ENCODE peak calls at places on chromosomes 7 and 10, in four cellular contexts. R is heart left ventricle; V is naive thymus-derived CD4-positive, alpha-beta T cell; S is psoas muscle. E is an unnamed sample. For H3K36me3, the result is how much of the 10 kb centered on the place peaks cover.

GRCh38 chr10:52997007-52997406 is 224.4 kb upstream of the MBL2 start:
- DNase-seq in R (no peak), V (no peak), S (no peak), E (no peak)

GRCh38 chr10:79351332-79351731 is 4.1 kb downstream of the PPIF start:
- DNase-seq in R (no peak), V (no peak), S (no peak), E (no peak)

GRCh38 chr10:126080879-126081331 is 184.5 kb downstream of the FANK1 start:
- DNase-seq in R (no peak), V (no peak), S (no peak), E (no peak)

GRCh38 chr10:47287805-47288204 is 12.2 kb upstream of the GDF10 start:
- DNase-seq in R (no peak), V (no peak), S (no peak), E (no peak)

GRCh38 chr10:108801775-108802516 is 1121.4 kb downstream of the XPNPEP1 start:
- DNase-seq in R (no peak), V (no peak), S (no peak), E (no peak)

GRCh38 chr10:84328303-84329093 is at the start of gene CCSER2:
- DNase-seq in R (peak), V (peak), S (peak), E (peak)

GRCh38 chr7:106291247-106291646 is 6.5 kb upstream of the NAMPT start:
- DNase-seq in R (no peak), V (no peak), S (no peak), E (no peak)

GRCh38 chr7:91473619-91474018 is 209.4 kb downstream of the FZD1 start:
- DNase-seq in R (no peak), V (no peak), S (no peak), E (no peak)

DNA sequence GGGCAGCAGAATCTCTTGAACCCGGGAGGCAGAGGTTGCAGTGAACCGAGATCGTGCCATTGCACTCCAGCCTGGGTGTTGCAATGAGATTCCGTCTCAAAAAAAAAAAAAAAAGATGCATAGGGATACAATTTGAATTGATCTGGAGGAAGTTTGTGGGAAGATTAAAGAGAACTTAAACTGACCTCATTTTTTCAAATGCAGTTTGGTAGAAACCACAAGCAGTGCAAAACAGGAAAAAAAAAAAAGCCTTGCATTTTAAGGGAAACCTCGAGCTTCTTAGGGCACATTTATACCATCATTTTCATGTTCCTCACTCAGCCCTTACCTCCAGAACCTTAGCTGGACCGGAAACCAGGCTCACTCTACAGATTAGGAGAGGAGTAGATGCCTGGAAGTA is 2.8 kb downstream of the KCTD7 start:
- DNase-seq in R (no peak), V (no peak), S (no peak), E (peak)
- H3K4me3 ChIP-seq in R (no peak), V (peak), S (no peak), E (peak)

GRCh38 chr7:135197906-135198655 is 13.2 kb downstream of the WDR91 start:
- DNase-seq in R (no peak), V (no peak), S (no peak), E (no peak)
- H3K27ac ChIP-seq in R (no peak), V (no peak), S (no peak), E (no peak)

GRCh38 chr7:100356416-100357068 is 1.4 kb upstream of the PILRB start:
- DNase-seq in R (no peak), V (no peak), S (peak), E (no peak)
- H3K36me3 ChIP-seq in R (half or more), V (under half), S (under half), E (half or more)

GRCh38 chr10:48601789-48602188 is 3.1 kb downstream of the ARHGAP22 start:
- DNase-seq in R (no peak), V (no peak), S (no peak), E (no peak)
- H3K4me3 ChIP-seq in R (no peak), V (no peak), S (no peak), E (no peak)

GRCh38 chr10:57988964-57989363 is 278.7 kb downstream of the IPMK start:
- DNase-seq in R (no peak), V (no peak), S (no peak), E (no peak)

GRCh38 chr10:57996536-57996935 is 271.2 kb downstream of the IPMK start:
- DNase-seq in R (no peak), V (no peak), S (no peak), E (no peak)

GRCh38 chr10:57992321-57993077 is 275.2 kb downstream of the IPMK start:
- DNase-seq in R (no peak), V (no peak), S (no peak), E (no peak)

GRCh38 chr10:57993302-57993701 is 274.4 kb downstream of the IPMK start:
- DNase-seq in R (no peak), V (no peak), S (no peak), E (no peak)
- H3K27ac ChIP-seq in R (no peak), V (no peak), S (no peak), E (no peak)

GRCh38 chr10:12841826-12842225 is 159.7 kb downstream of the CCDC3 start:
- DNase-seq in R (no peak), V (no peak), S (no peak), E (no peak)
- H3K36me3 ChIP-seq in R (under half), V (under half), S (under half), E (under half)

E was measured in CD4-positive, alpha-beta memory T cell.